ENCODE peak calls at places on chromosomes 4 and X, in six cellular contexts. S is T-helper 1 cell; T is tibial nerve; H is NCI-H2171 treated with DMSO at 0.1 percent for 48 hours; B is effector memory CD4-positive, alpha-beta T cell; W is fibroblast of pulmonary artery. J is an unnamed sample.

GRCh38 chrX:11970935-11971334 is 167.3 kb upstream of the FRMPD4 start:
- DNase-seq in S (no peak), H (no peak), W (peak; percentile 42), T (no peak), B (no peak), J (no peak)

GRCh38 chrX:21972721-21973120 is 32.2 kb downstream of the SMS start:
- DNase-seq in T (no peak), W (peak; percentile 77), B (peak; percentile 35), H (no peak), S (peak; percentile 43), J (no peak)

GRCh38 chr4:185392156-185392555 is 3.6 kb downstream of the LRP2BP start:
- DNase-seq in W (no peak), S (no peak), T (no peak), B (no peak), H (no peak), J (no peak)

GRCh38 chr4:107619731-107620130 is 100.3 kb downstream of the PAPSS1 start:
- DNase-seq in B (no peak), W (no peak), T (no peak), H (no peak), S (no peak), J (peak; percentile 5)

GRCh38 chr4:171644430-171645057 is 168.7 kb upstream of the GALNTL6 start:
- DNase-seq in W (no peak), T (no peak), H (no peak), S (no peak), B (no peak), J (no peak)

GRCh38 chr4:139768913-139769312 is 103.3 kb downstream of the MGST2 start:
- DNase-seq in B (no peak), W (no peak), S (no peak), T (no peak), H (no peak), J (no peak)

GRCh38 chrX:39984191-39984956 is 113.4 kb downstream of the BCOR start:
- DNase-seq in T (no peak), W (peak; percentile 69), S (no peak), B (no peak), H (peak; percentile 75), J (peak; percentile 76)

GRCh38 chr4:52574036-52574435 is 85.1 kb downstream of the USP46 start:
- DNase-seq in B (no peak), S (no peak), W (no peak), T (no peak), H (no peak), J (no peak)

GRCh38 chr4:168569066-168569908 is 72.4 kb downstream of the PALLD start:
- DNase-seq in T (no peak), H (peak; percentile 92), W (no peak), B (no peak), S (no peak), J (peak; percentile 86)

GRCh38 chr4:20544645-20545044 is 155.6 kb upstream of the PACRGL start:
- DNase-seq in T (no peak), H (peak; percentile 66), W (peak; percentile 77), B (no peak), S (no peak), J (no peak)

GRCh38 chr4:169094656-169095231 is 84.7 kb upstream of the CBR4 start:
- DNase-seq in H (no peak), B (no peak), T (no peak), S (no peak), W (no peak), J (no peak)

GRCh38 chrX:134670241-134670811 is 12.1 kb upstream of the PLAC1 start:
- DNase-seq in W (peak; percentile 63), H (peak; percentile 56), T (no peak), S (no peak), B (no peak), J (peak; percentile 78)

GRCh38 chrX:129781134-129782014 is 1.6 kb downstream of the SASH3 start:
- DNase-seq in W (no peak), T (no peak), S (peak; percentile 65), B (peak; percentile 68), H (no peak), J (no peak)

GRCh38 chrX:69153060-69153730 is 12.1 kb downstream of the PJA1 start:
- DNase-seq in B (no peak), W (peak; percentile 52), S (no peak), H (no peak), T (peak; percentile 22), J (no peak)